ENCODE peak calls at places on chromosomes 2 and 18, in five cellular contexts. O is retinal pigment epithelial cell, N is progenitor cell of endocrine pancreas, I is HTR-8/SVneo, K is uterus. Y is an unnamed sample.

GRCh38 chr2:45729753-45730512 is 78.5 kb downstream of the PRKCE start:
- DNase-seq in O (no peak), N (no peak), I (peak), K (no peak), Y (no peak)

GRCh38 chr18:64929026-64929425 is 780.1 kb upstream of the LINC00305 start:
- DNase-seq in O (no peak), N (no peak), I (no peak), K (no peak), Y (no peak)

GRCh38 chr18:38847326-38847725 is 1281.7 kb upstream of the CELF4 start:
- DNase-seq in O (no peak), N (no peak), I (no peak), K (no peak), Y (no peak)

GRCh38 chr18:58364867-58365533 is 263.9 kb downstream of the ALPK2 start:
- DNase-seq in O (no peak), N (no peak), I (no peak), K (no peak), Y (no peak)

GRCh38 chr2:190649798-190650390 is 1.0 kb downstream of the NAB1 start:
- DNase-seq in O (no peak), N (no peak), I (no peak), K (no peak), Y (no peak)

GRCh38 chr18:8319798-8320477 is 289.3 kb upstream of the RAB12 start:
- DNase-seq in O (no peak), N (no peak), I (no peak), K (no peak), Y (no peak)

GRCh38 chr2:164182116-164182637 is 439.1 kb downstream of the GRB14 start:
- DNase-seq in O (no peak), N (no peak), I (no peak), K (no peak), Y (no peak)

GRCh38 chr18:74616494-74616893 is 18.8 kb downstream of the ZNF407 start:
- DNase-seq in O (no peak), N (no peak), I (no peak), K (no peak), Y (no peak)

GRCh38 chr2:215693269-215693998 is 257.6 kb upstream of the FN1 start:
- DNase-seq in O (no peak), N (no peak), I (peak), K (peak), Y (no peak)

GRCh38 chr2:44937688-44938240 is 3.7 kb upstream of the SIX3 start:
- DNase-seq in O (peak), N (no peak), I (no peak), K (no peak), Y (no peak)

GRCh38 chr18:39732918-39733317 is 2167.3 kb upstream of the CELF4 start:
- DNase-seq in O (no peak), N (no peak), I (no peak), K (no peak), Y (no peak)

GRCh38 chr2:169822785-169823392 is 1.8 kb downstream of the METTL5 start:
- DNase-seq in O (no peak), N (no peak), I (no peak), K (no peak), Y (no peak)

GRCh38 chr2:106104332-106105062 is 89.6 kb downstream of the UXS1 start:
- DNase-seq in O (peak), N (peak), I (peak), K (peak), Y (no peak)

GRCh38 chr18:75211002-75211621 is 515 bp downstream of the TSHZ1 start:
- DNase-seq in O (no peak), N (no peak), I (no peak), K (no peak), Y (peak)

GRCh38 chr2:128746356-128746755 is 427.7 kb upstream of the HS6ST1 start:
- DNase-seq in O (peak), N (no peak), I (peak), K (no peak), Y (no peak)

GRCh38 chr2:150477347-150477746 is 10.1 kb downstream of the RND3 start:
- DNase-seq in O (no peak), N (no peak), I (no peak), K (no peak), Y (no peak)

GRCh38 chr2:135271006-135271405 is 218.9 kb downstream of the RAB3GAP1 start:
- DNase-seq in O (no peak), N (no peak), I (no peak), K (no peak), Y (no peak)

GRCh38 chr2:190849774-190850173 is 30.8 kb upstream of the GLS start:
- DNase-seq in O (no peak), N (no peak), I (no peak), K (no peak), Y (no peak)

GRCh38 chr2:37588316-37588777 is 83.1 kb downstream of the CDC42EP3 start:
- DNase-seq in O (no peak), N (no peak), I (no peak), K (no peak), Y (no peak)

GRCh38 chr18:35282353-35282752 is 7.7 kb downstream of the ZSCAN30 start:
- DNase-seq in O (no peak), N (no peak), I (peak), K (no peak), Y (no peak)

GRCh38 chr18:11871501-11871900 is 20.3 kb downstream of the CHMP1B start:
- DNase-seq in O (no peak), N (no peak), I (no peak), K (no peak), Y (no peak)

GRCh38 chr2:68831688-68832087 is 39.5 kb downstream of the BMP10 start:
- DNase-seq in O (no peak), N (no peak), I (no peak), K (no peak), Y (no peak)

GRCh38 chr2:198928026-198928425 is 529.7 kb downstream of the SATB2 start:
- DNase-seq in O (no peak), N (no peak), I (no peak), K (no peak), Y (no peak)

GRCh38 chr2:127208313-127208712 is 11.8 kb downstream of the CYP27C1 start:
- DNase-seq in O (no peak), N (no peak), I (no peak), K (no peak), Y (no peak)

GRCh38 chr2:19700861-19701585 is 200.8 kb downstream of the TTC32 start:
- DNase-seq in O (no peak), N (no peak), I (no peak), K (no peak), Y (peak)

GRCh38 chr2:203170502-203170901 is 68.3 kb upstream of the CYP20A1 start:
- DNase-seq in O (no peak), N (no peak), I (no peak), K (no peak), Y (no peak)

GRCh38 chr18:12403601-12404506 is 3.9 kb upstream of the PRELID3A start:
- DNase-seq in O (no peak), N (no peak), I (peak), K (no peak), Y (no peak)

GRCh38 chr2:207474871-207475485 is 54.8 kb upstream of the CREB1 start:
- DNase-seq in O (no peak), N (peak), I (peak), K (peak), Y (no peak)

GRCh38 chr2:158297606-158298005 is 158.9 kb downstream of the CCDC148 start:
- DNase-seq in O (no peak), N (no peak), I (no peak), K (no peak), Y (no peak)

GRCh38 chr18:61855992-61856378 is 36.8 kb downstream of the RNF152 start:
- DNase-seq in O (no peak), N (no peak), I (no peak), K (no peak), Y (no peak)

GRCh38 chr2:235373171-235373570 is 120.7 kb upstream of the AGAP1 start:
- DNase-seq in O (no peak), N (no peak), I (no peak), K (no peak), Y (no peak)

GRCh38 chr2:44443510-44443909 is 81.8 kb downstream of the CAMKMT start:
- DNase-seq in O (no peak), N (no peak), I (no peak), K (no peak), Y (no peak)